ENCODE peak calls at places on chromosomes 7 and 10, in four cellular contexts. O, J, U and P are unnamed samples.

GRCh38 chr7:69849268-69849667 is 251.0 kb downstream of the AUTS2 start:
- DNase-seq in J (no peak), U (no peak), O (no peak), P (no peak)

GRCh38 chr10:70270952-70271351 is 12.9 kb downstream of the NPFFR1 start:
- DNase-seq in J (no peak), O (no peak), U (no peak), P (no peak)

GRCh38 chr7:70143089-70144044 is 545.1 kb downstream of the AUTS2 start:
- DNase-seq in O (peak), U (no peak), J (no peak), P (no peak)

GRCh38 chr7:70570029-70570428 is 561.9 kb upstream of the GALNT17 start:
- DNase-seq in U (no peak), O (no peak), J (no peak), P (no peak)

GRCh38 chr7:26918241-26918640 is 53.9 kb upstream of the SKAP2 start:
- DNase-seq in U (no peak), J (no peak), O (no peak), P (no peak)

GRCh38 chr10:114288424-114289095 is 49.5 kb downstream of the VWA2 start:
- DNase-seq in U (no peak), J (no peak), O (no peak), P (peak)

GRCh38 chr7:22420008-22420407 is 63.1 kb upstream of the RAPGEF5 start:
- DNase-seq in J (no peak), O (no peak), U (no peak), P (no peak)

GRCh38 chr7:32496052-32496813 is 944 bp downstream of the AVL9 start:
- DNase-seq in U (no peak), J (no peak), O (no peak), P (no peak)

GRCh38 chr7:996089-996872 is 13.3 kb downstream of the CYP2W1 start:
- DNase-seq in O (no peak), J (no peak), U (no peak), P (no peak)

GRCh38 chr10:18060217-18060616 is 80.0 kb upstream of the CACNB2 start:
- DNase-seq in J (no peak), U (no peak), O (no peak), P (no peak)

GRCh38 chr10:43226851-43227845 is 39.7 kb downstream of the RASGEF1A start:
- DNase-seq in O (no peak), J (no peak), U (no peak), P (peak)

GRCh38 chr7:129225931-129226572 is 1.2 kb downstream of the AHCYL2 start:
- DNase-seq in J (no peak), O (no peak), U (no peak), P (no peak)

GRCh38 chr10:7752251-7752650 is 35.5 kb downstream of the KIN start:
- DNase-seq in O (no peak), U (no peak), J (no peak), P (no peak)

GRCh38 chr10:7755103-7755502 is 32.7 kb downstream of the KIN start:
- DNase-seq in J (no peak), U (no peak), O (no peak), P (no peak)

GRCh38 chr10:7756360-7756992 is 31.3 kb downstream of the KIN start:
- DNase-seq in J (no peak), U (no peak), O (no peak), P (no peak)
- TF ChIP-seq CTCF in J (peak), U (peak), O (peak), P (peak)

GRCh38 chr7:44700322-44700721 is 48.3 kb upstream of the ZMIZ2 start:
- DNase-seq in J (no peak), U (no peak), O (no peak), P (peak)
- TF ChIP-seq CTCF in J (no peak), U (no peak), O (no peak), P (no peak)

DNA sequence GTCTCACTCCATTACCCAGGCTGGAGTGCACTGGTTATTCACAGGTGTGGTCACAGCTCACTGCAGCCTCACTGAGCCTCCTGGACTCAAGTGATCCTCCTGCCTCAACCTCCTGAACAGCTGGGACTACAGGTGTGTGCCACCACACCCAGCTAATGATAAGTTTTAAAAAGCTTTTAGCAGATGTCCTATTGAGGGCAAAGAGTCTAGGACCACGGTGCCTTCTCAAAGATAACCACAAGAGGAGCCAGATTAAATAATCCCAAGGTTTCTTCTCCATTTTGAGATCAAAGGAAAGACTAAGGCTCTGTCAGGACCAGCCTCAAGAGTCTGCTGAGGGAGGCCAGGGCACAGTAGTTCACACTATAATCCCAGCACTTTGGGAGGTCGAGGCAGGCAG is 4.7 kb downstream of the ATP5MF start:
- DNase-seq in O (no peak), U (no peak), J (no peak), P (no peak)
- TF ChIP-seq CTCF in O (no peak), U (no peak), J (no peak), P (no peak)

DNA sequence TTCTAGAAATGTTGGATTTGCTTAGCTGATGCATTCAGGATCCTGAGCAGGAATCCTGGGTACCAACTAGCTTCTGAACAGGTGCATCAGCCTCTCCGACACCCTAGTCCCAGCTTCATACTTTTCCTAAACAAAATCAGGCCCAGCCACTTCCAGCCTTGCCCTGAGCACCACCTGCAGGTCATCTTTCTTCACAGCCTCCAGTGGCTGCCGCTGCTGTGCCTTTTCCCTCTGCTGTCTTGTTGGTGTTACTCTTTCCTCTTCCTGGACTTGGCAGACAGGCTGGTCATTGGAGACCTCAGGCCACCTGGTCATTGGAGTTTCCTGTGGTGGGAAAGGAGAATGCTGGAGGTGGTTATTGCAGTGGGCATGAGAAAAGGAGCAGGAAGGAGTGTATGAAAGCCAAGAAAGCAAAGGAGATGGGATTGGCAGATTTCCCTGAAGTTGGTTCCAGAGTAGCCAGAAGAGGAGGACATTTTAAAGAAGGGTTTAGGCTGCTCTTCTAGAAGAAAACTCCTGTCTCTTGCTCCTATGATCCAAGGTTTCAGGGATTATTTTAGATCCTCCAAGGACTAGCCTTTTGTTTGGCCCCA is 48.2 kb upstream of the NFKB2 start:
- DNase-seq in J (peak), O (peak), U (peak), P (no peak)
- TF ChIP-seq CTCF in J (peak), O (peak), U (peak), P (peak)

DNA sequence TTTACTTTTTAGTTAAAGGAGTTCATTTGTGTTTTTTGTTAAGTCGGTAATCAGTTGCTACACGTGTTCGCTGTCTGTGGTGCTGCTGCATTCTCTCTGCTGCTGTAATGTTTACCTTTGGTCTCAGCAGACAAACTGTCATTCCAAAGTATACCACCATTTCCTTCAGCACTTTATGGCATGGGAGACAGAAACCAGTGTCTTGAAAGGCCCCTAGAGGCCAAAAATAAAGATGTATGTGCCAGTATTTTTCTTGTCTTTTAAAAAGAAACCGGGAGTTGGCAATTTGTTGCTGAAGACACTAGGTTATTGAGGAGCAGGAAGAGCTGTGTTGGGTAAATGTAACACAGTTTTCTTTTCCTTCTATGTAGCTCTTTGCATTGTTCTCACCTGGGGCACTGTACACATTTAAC is 24.1 kb downstream of the ZNF92 start:
- DNase-seq in J (no peak), O (peak), U (no peak), P (no peak)
- TF ChIP-seq CTCF in J (no peak), O (peak), U (no peak), P (peak)

GRCh38 chr7:143909863-143910262 is 7.9 kb upstream of the TCAF1 start:
- DNase-seq in U (no peak), O (no peak), J (no peak), P (no peak)

GRCh38 chr7:143906176-143906575 is 4.2 kb upstream of the TCAF1 start:
- DNase-seq in O (no peak), U (no peak), J (no peak), P (no peak)

GRCh38 chr7:143910473-143911248 is 8.7 kb upstream of the TCAF1 start:
- DNase-seq in U (no peak), O (no peak), J (no peak), P (no peak)

GRCh38 chr7:143901710-143902587 is at the start of gene TCAF1:
- DNase-seq in O (peak), J (peak), U (peak), P (peak)

DNA sequence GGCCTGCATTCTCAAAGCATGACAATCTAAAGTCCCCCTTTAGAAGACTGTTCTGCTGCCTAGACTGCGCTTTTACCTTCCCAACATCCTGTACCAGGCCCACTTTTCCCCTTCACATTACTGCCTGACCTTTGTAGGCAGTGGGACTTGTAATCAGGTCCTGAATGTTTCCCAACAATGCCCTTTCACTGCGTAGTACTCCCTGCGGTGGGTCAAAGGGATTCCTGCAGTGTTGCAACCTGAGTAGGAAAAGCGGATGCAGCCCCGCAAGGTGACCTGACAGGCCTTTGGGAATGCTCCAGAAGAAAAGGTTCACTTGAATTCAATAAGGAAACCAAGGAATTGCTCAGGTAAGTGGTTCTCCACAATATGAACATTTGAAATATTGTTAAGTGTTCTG is 4.9 kb upstream of the TCAF1 start:
- DNase-seq in J (no peak), U (no peak), O (no peak), P (no peak)
- TF ChIP-seq CTCF in J (no peak), U (no peak), O (no peak), P (no peak)

GRCh38 chr7:6106140-6106904 is 75.1 kb downstream of the ANKRD61 start:
- DNase-seq in O (peak), J (peak), U (no peak), P (peak)
- TF ChIP-seq CTCF in O (no peak), J (peak), U (no peak), P (peak)

DNA sequence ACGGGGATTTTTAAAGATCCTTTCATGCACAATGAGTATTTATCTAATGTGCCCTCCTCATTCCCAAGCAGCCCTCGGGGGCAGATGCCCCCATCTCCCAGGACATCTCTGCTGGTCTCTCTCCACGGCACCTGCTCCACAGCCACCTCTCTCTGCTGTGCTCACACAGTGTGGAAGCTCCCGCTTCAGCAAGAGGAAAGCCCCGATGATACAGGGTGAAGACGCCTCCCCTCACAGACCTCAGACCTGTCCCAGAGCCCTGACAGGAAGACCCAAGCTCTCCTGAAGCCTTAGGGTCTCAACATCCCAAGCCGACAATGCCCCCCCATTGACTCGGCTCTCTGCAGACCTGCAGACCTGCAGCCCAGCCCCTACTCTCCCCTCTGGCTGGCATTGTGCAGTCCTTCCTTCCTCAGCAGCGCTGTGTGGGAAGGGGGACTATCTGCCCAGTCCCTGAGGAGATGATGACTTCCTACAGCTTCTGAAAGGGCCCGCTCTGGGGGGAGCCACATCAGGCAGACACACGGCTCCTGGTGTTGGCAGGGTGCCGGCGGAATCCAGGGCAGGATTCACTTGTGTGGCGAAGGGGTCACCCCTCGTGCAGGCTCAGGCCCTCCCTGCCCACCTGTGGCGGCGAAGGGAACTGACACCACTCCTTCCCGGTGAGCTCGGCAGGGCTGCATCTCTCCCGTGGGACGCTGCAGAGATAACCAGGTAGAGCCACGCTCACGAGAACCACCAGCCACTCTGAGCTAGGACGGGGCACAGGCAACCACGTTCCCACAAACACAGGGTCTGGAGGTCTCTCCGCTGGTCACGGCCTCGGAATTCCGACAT is 61.8 kb downstream of the PTPRN2 start:
- DNase-seq in J (no peak), O (no peak), U (no peak), P (peak)
- TF ChIP-seq CTCF in J (no peak), O (no peak), U (no peak), P (no peak)

GRCh38 chr7:141073641-141074161 is at the start of gene TMEM178B:
- DNase-seq in O (no peak), J (no peak), U (peak), P (no peak)

GRCh38 chr7:141073173-141073640 is 657 bp upstream of the TMEM178B start:
- DNase-seq in U (peak), J (no peak), O (peak), P (no peak)

GRCh38 chr7:141072548-141073172 is 1.2 kb upstream of the TMEM178B start:
- DNase-seq in O (peak), J (peak), U (peak), P (no peak)

GRCh38 chr7:141071855-141072547 is 1.9 kb upstream of the TMEM178B start:
- DNase-seq in J (no peak), U (no peak), O (no peak), P (no peak)

GRCh38 chr7:141071260-141071854 is 2.5 kb upstream of the TMEM178B start:
- DNase-seq in J (no peak), O (no peak), U (peak), P (no peak)
- TF ChIP-seq CTCF in J (peak), O (no peak), U (no peak), P (peak)

GRCh38 chr7:135232720-135233119 is 918 bp upstream of the STRA8 start:
- DNase-seq in J (no peak), U (peak), O (no peak), P (no peak)
- TF ChIP-seq CTCF in J (no peak), U (no peak), O (no peak), P (peak)